ENCODE peak calls at places on chromosomes 13 and 19, in ten cellular contexts. One of them, this sample, is unnamed.

GRCh38 chr19:46460981-46461380 is 10.4 kb downstream of the PNMA8A start:
- DNase-seq in T-helper 17 cell: no peak
- DNase-seq in NCI-H1092: no peak
- DNase-seq in NAMALWA: no peak
- DNase-seq in KBM-7: no peak
- DNase-seq in M059J: no peak
- DNase-seq in midbrain: no peak
- DNase-seq in A172: no peak
- DNase-seq in activated CD8-positive, alpha-beta T cell treated with anti-CD3 and anti-CD28 coated beads for 36 hours: no peak
- DNase-seq in B cell: no peak
- DNase-seq in this sample: no peak

GRCh38 chr13:94329277-94329676 is 150.2 kb downstream of the DCT start:
- DNase-seq in T-helper 17 cell: no peak
- DNase-seq in NCI-H1092: no peak
- DNase-seq in NAMALWA: no peak
- DNase-seq in KBM-7: no peak
- DNase-seq in M059J: peak; percentile 52
- DNase-seq in midbrain: no peak
- DNase-seq in A172: no peak
- DNase-seq in activated CD8-positive, alpha-beta T cell treated with anti-CD3 and anti-CD28 coated beads for 36 hours: no peak
- DNase-seq in B cell: no peak
- DNase-seq in this sample: no peak

GRCh38 chr13:98390086-98390697 is 186.7 kb downstream of the STK24 start:
- DNase-seq in T-helper 17 cell: no peak
- DNase-seq in NCI-H1092: no peak
- DNase-seq in NAMALWA: no peak
- DNase-seq in KBM-7: no peak
- DNase-seq in M059J: no peak
- DNase-seq in midbrain: no peak
- DNase-seq in A172: no peak
- DNase-seq in activated CD8-positive, alpha-beta T cell treated with anti-CD3 and anti-CD28 coated beads for 36 hours: no peak
- DNase-seq in B cell: no peak
- DNase-seq in this sample: no peak

GRCh38 chr19:16661480-16662034 is 618 bp downstream of the TMEM38A start:
- DNase-seq in T-helper 17 cell: no peak
- DNase-seq in NCI-H1092: peak; percentile 11
- DNase-seq in NAMALWA: peak; percentile 81
- DNase-seq in KBM-7: peak; percentile 19
- DNase-seq in M059J: no peak
- DNase-seq in midbrain: peak; percentile 27
- DNase-seq in A172: no peak
- DNase-seq in activated CD8-positive, alpha-beta T cell treated with anti-CD3 and anti-CD28 coated beads for 36 hours: peak; percentile 34
- DNase-seq in B cell: peak; percentile 38
- DNase-seq in this sample: peak; percentile 0

GRCh38 chr13:46288570-46289259 is 77.0 kb downstream of the LRRC63 start:
- DNase-seq in T-helper 17 cell: no peak
- DNase-seq in NCI-H1092: peak; percentile 31
- DNase-seq in NAMALWA: peak; percentile 81
- DNase-seq in KBM-7: peak; percentile 85
- DNase-seq in M059J: peak; percentile 42
- DNase-seq in midbrain: peak; percentile 33
- DNase-seq in A172: peak; percentile 28
- DNase-seq in activated CD8-positive, alpha-beta T cell treated with anti-CD3 and anti-CD28 coated beads for 36 hours: no peak
- DNase-seq in B cell: peak; percentile 54
- DNase-seq in this sample: no peak

GRCh38 chr19:51548213-51548651 is 16.8 kb upstream of the SIGLEC6 start:
- DNase-seq in T-helper 17 cell: no peak
- DNase-seq in NCI-H1092: no peak
- DNase-seq in NAMALWA: no peak
- DNase-seq in KBM-7: no peak
- DNase-seq in M059J: no peak
- DNase-seq in midbrain: no peak
- DNase-seq in A172: no peak
- DNase-seq in activated CD8-positive, alpha-beta T cell treated with anti-CD3 and anti-CD28 coated beads for 36 hours: no peak
- DNase-seq in B cell: peak; percentile 33
- DNase-seq in this sample: no peak

GRCh38 chr13:25775275-25775674 is 276.5 kb downstream of the SHISA2 start:
- DNase-seq in T-helper 17 cell: no peak
- DNase-seq in NCI-H1092: no peak
- DNase-seq in NAMALWA: no peak
- DNase-seq in KBM-7: no peak
- DNase-seq in M059J: no peak
- DNase-seq in midbrain: no peak
- DNase-seq in A172: no peak
- DNase-seq in activated CD8-positive, alpha-beta T cell treated with anti-CD3 and anti-CD28 coated beads for 36 hours: no peak
- DNase-seq in B cell: no peak
- DNase-seq in this sample: no peak

GRCh38 chr19:33215438-33216197 is 10.0 kb downstream of the SLC7A10 start:
- DNase-seq in T-helper 17 cell: no peak
- DNase-seq in NCI-H1092: no peak
- DNase-seq in NAMALWA: no peak
- DNase-seq in KBM-7: no peak
- DNase-seq in M059J: no peak
- DNase-seq in midbrain: no peak
- DNase-seq in A172: no peak
- DNase-seq in activated CD8-positive, alpha-beta T cell treated with anti-CD3 and anti-CD28 coated beads for 36 hours: no peak
- DNase-seq in B cell: no peak
- DNase-seq in this sample: no peak

GRCh38 chr13:30443957-30444404 is 21.7 kb downstream of the UBE2L5 start:
- DNase-seq in T-helper 17 cell: no peak
- DNase-seq in NCI-H1092: no peak
- DNase-seq in NAMALWA: peak; percentile 97
- DNase-seq in KBM-7: no peak
- DNase-seq in M059J: no peak
- DNase-seq in midbrain: no peak
- DNase-seq in A172: no peak
- DNase-seq in activated CD8-positive, alpha-beta T cell treated with anti-CD3 and anti-CD28 coated beads for 36 hours: no peak
- DNase-seq in B cell: peak; percentile 78
- DNase-seq in this sample: no peak

GRCh38 chr19:42113641-42114348 is 18.5 kb downstream of the POU2F2 start:
- DNase-seq in T-helper 17 cell: no peak
- DNase-seq in NCI-H1092: peak; percentile 29
- DNase-seq in NAMALWA: peak; percentile 93
- DNase-seq in KBM-7: no peak
- DNase-seq in M059J: peak; percentile 99
- DNase-seq in midbrain: no peak
- DNase-seq in A172: peak; percentile 96
- DNase-seq in activated CD8-positive, alpha-beta T cell treated with anti-CD3 and anti-CD28 coated beads for 36 hours: peak; percentile 25
- DNase-seq in B cell: peak; percentile 80
- DNase-seq in this sample: no peak

GRCh38 chr19:1494115-1494815 is 3.3 kb downstream of the REEP6 start:
- DNase-seq in T-helper 17 cell: no peak
- DNase-seq in NCI-H1092: no peak
- DNase-seq in NAMALWA: no peak
- DNase-seq in KBM-7: no peak
- DNase-seq in M059J: no peak
- DNase-seq in midbrain: no peak
- DNase-seq in A172: no peak
- DNase-seq in activated CD8-positive, alpha-beta T cell treated with anti-CD3 and anti-CD28 coated beads for 36 hours: no peak
- DNase-seq in B cell: no peak
- DNase-seq in this sample: no peak

GRCh38 chr19:54803410-54803809 is at the start of gene KIR2DL4:
- DNase-seq in T-helper 17 cell: no peak
- DNase-seq in NCI-H1092: no peak
- DNase-seq in NAMALWA: no peak
- DNase-seq in KBM-7: no peak
- DNase-seq in M059J: no peak
- DNase-seq in midbrain: no peak
- DNase-seq in A172: no peak
- DNase-seq in activated CD8-positive, alpha-beta T cell treated with anti-CD3 and anti-CD28 coated beads for 36 hours: peak; percentile 4
- DNase-seq in B cell: no peak
- DNase-seq in this sample: no peak

This sample was measured in activated CD4-positive, alpha-beta T cell treated with anti-CD3 and anti-CD28 coated beads, Interleukin-2, amount 50 U/mL, for 4 hours.